ENCODE peak calls at places on chromosome 19, in eight cellular contexts. W is hippocampal formation; I is activated naive CD8-positive, alpha-beta T cell treated with anti-CD3 and anti-CD28 coated beads, Interleukin-2, amount 50 U/mL, for 24 hours; K is activated T-helper 2 cell treated with anti-CD3 and anti-CD28 coated beads, Interferon-gamma antibody, Interleukin-2, Interleukin-4, amounts not matched to agents 10 μg/mL and 5 μg/mL and 100 μg/mL, durations not matched to agents 14 hours and 24 hours and 36 hours; U is cardiac fibroblast; R is islet precursor cell; N is heart right ventricle; Z is SW 1271. J is an unnamed sample.

GRCh38 chr19:32652893-32653625 is 21.9 kb downstream of the ANKRD27 start:
- DNase-seq in W (peak), I (no peak), K (no peak), U (peak), R (peak), N (peak), Z (no peak), J (peak)

GRCh38 chr19:27776020-27776419 is 1436.9 kb downstream of the UQCRFS1 start:
- DNase-seq in W (no peak), I (no peak), K (no peak), U (peak), R (peak), N (no peak), Z (peak), J (peak)

GRCh38 chr19:44590245-44591059 is 22.9 kb upstream of the IGSF23 start:
- DNase-seq in W (no peak), I (no peak), K (no peak), U (no peak), R (no peak), N (no peak), Z (no peak), J (no peak)

GRCh38 chr19:10294368-10294697 is 4.6 kb downstream of the ICAM5 start:
- DNase-seq in W (no peak), I (peak), K (no peak), U (no peak), R (peak), N (no peak), Z (no peak), J (no peak)

GRCh38 chr19:49820125-49820524 is 2.0 kb downstream of the MED25 start:
- DNase-seq in W (no peak), I (no peak), K (no peak), U (no peak), R (no peak), N (no peak), Z (no peak), J (peak)

GRCh38 chr19:29260477-29261317 is 47.7 kb upstream of the UQCRFS1 start:
- DNase-seq in W (no peak), I (peak), K (peak), U (peak), R (no peak), N (no peak), Z (peak), J (no peak)

GRCh38 chr19:7637374-7638256 is 705 bp downstream of the STXBP2 start:
- DNase-seq in W (no peak), I (no peak), K (no peak), U (peak), R (no peak), N (no peak), Z (no peak), J (peak)

GRCh38 chr19:10537668-10538067 is 6.0 kb upstream of the ATG4D start:
- DNase-seq in W (no peak), I (no peak), K (no peak), U (no peak), R (no peak), N (no peak), Z (no peak), J (no peak)

GRCh38 chr19:33621065-33621785 is 528 bp upstream of the CHST8 start:
- DNase-seq in W (no peak), I (no peak), K (no peak), U (no peak), R (peak), N (no peak), Z (no peak), J (no peak)

GRCh38 chr19:46372901-46373572 is 26.1 kb downstream of the PPP5C start:
- DNase-seq in W (no peak), I (no peak), K (no peak), U (peak), R (peak), N (no peak), Z (no peak), J (no peak)

GRCh38 chr19:56946164-56946563 is 105.6 kb upstream of the PEG3 start:
- DNase-seq in W (no peak), I (no peak), K (no peak), U (no peak), R (no peak), N (no peak), Z (no peak), J (no peak)

GRCh38 chr19:14089662-14090508 is 666 bp downstream of the SAMD1 start:
- DNase-seq in W (no peak), I (peak), K (peak), U (peak), R (no peak), N (peak), Z (no peak), J (peak)

GRCh38 chr19:49502866-49503581 is 6.8 kb downstream of the RPS11 start:
- DNase-seq in W (no peak), I (no peak), K (peak), U (peak), R (peak), N (no peak), Z (peak), J (peak)

GRCh38 chr19:7326105-7326877 is 22.4 kb upstream of the ARHGEF18 start:
- DNase-seq in W (no peak), I (peak), K (peak), U (peak), R (peak), N (no peak), Z (peak), J (peak)

GRCh38 chr19:57841364-57841763 is 8.3 kb upstream of the ZNF587 start:
- DNase-seq in W (no peak), I (no peak), K (no peak), U (no peak), R (no peak), N (no peak), Z (no peak), J (peak)

GRCh38 chr19:14649020-14649419 is 25.6 kb downstream of the ADGRE3 start:
- DNase-seq in W (no peak), I (no peak), K (no peak), U (no peak), R (no peak), N (no peak), Z (no peak), J (no peak)

GRCh38 chr19:47243364-47243775 is 12.4 kb upstream of the BBC3 start:
- DNase-seq in W (no peak), I (no peak), K (no peak), U (peak), R (no peak), N (no peak), Z (no peak), J (no peak)

GRCh38 chr19:46841458-46842083 is 9.1 kb downstream of the AP2S1 start:
- DNase-seq in W (no peak), I (no peak), K (no peak), U (peak), R (no peak), N (peak), Z (no peak), J (peak)

GRCh38 chr19:44164673-44165512 is at the start of gene ZNF226:
- DNase-seq in W (peak), I (peak), K (peak), U (peak), R (peak), N (peak), Z (peak), J (peak)

GRCh38 chr19:5539431-5539833 is 28.3 kb downstream of the TINCR start:
- DNase-seq in W (no peak), I (no peak), K (no peak), U (no peak), R (peak), N (peak), Z (no peak), J (no peak)

GRCh38 chr19:29524201-29524911 is 1.4 kb upstream of the VSTM2B start:
- DNase-seq in W (peak), I (no peak), K (no peak), U (no peak), R (no peak), N (no peak), Z (no peak), J (no peak)

GRCh38 chr19:10695401-10696398 is 5.5 kb upstream of the QTRT1 start:
- DNase-seq in W (peak), I (peak), K (peak), U (peak), R (peak), N (peak), Z (peak), J (peak)

GRCh38 chr19:5397804-5398692 is 57.2 kb upstream of the ZNRF4 start:
- DNase-seq in W (no peak), I (peak), K (no peak), U (no peak), R (peak), N (no peak), Z (peak), J (no peak)

GRCh38 chr19:52492991-52493470 is 34.4 kb upstream of the ZNF808 start:
- DNase-seq in W (no peak), I (no peak), K (no peak), U (no peak), R (peak), N (peak), Z (no peak), J (peak)

GRCh38 chr19:48844472-48844871 is 8.2 kb upstream of the HSD17B14 start:
- DNase-seq in W (no peak), I (no peak), K (no peak), U (peak), R (peak), N (no peak), Z (peak), J (peak)

GRCh38 chr19:19444694-19445155 is 39.2 kb downstream of the GATAD2A start:
- DNase-seq in W (no peak), I (no peak), K (no peak), U (peak), R (peak), N (no peak), Z (peak), J (peak)

GRCh38 chr19:11125994-11126685 is 29.4 kb downstream of the SPC24 start:
- DNase-seq in W (peak), I (peak), K (peak), U (peak), R (peak), N (peak), Z (peak), J (peak)

J was measured in fibroblast of villous mesenchyme.